ENCODE peak calls at places on chromosome 10, in seven cellular contexts. A is skeletal muscle cell; P is NCI-H1417; L is NB4; Z is T1000; Q is CD8-positive, alpha-beta memory T cell; B is adrenal gland. U is an unnamed sample.

GRCh38 chr10:86830043-86830591 is 73.7 kb downstream of the BMPR1A start:
- DNase-seq in A (no peak), P (no peak), L (no peak), Z (no peak), Q (no peak), B (no peak), U (no peak)

GRCh38 chr10:58965855-58966254 is 210.6 kb upstream of the PHYHIPL start:
- DNase-seq in A (no peak), P (no peak), L (no peak), Z (no peak), Q (no peak), B (no peak), U (no peak)

GRCh38 chr10:58807631-58808024 is 295.0 kb downstream of the BICC1 start:
- DNase-seq in A (peak; percentile 47), P (no peak), L (no peak), Z (no peak), Q (no peak), B (no peak), U (no peak)

GRCh38 chr10:93254180-93254847 is 180.6 kb downstream of the CYP26A1 start:
- DNase-seq in A (no peak), P (no peak), L (no peak), Z (no peak), Q (no peak), B (no peak), U (no peak)

GRCh38 chr10:130254168-130255061 is 118.2 kb downstream of the GLRX3 start:
- DNase-seq in A (no peak), P (no peak), L (peak; percentile 14), Z (no peak), Q (no peak), B (no peak), U (no peak)

GRCh38 chr10:14399641-14400040 is 68.9 kb upstream of the FRMD4A start:
- DNase-seq in A (no peak), P (no peak), L (no peak), Z (no peak), Q (no peak), B (no peak), U (no peak)

GRCh38 chr10:95181731-95182130 is 12.3 kb upstream of the ACSM6 start:
- DNase-seq in A (no peak), P (no peak), L (no peak), Z (no peak), Q (no peak), B (no peak), U (no peak)

GRCh38 chr10:46524471-46525176 is 31.8 kb downstream of the GPRIN2 start:
- DNase-seq in A (peak; percentile 75), P (no peak), L (no peak), Z (peak; percentile 97), Q (no peak), B (peak; percentile 47), U (peak; percentile 33)

GRCh38 chr10:110220383-110220782 is 13.0 kb downstream of the MXI1 start:
- DNase-seq in A (no peak), P (no peak), L (no peak), Z (no peak), Q (no peak), B (peak; percentile 84), U (no peak)

GRCh38 chr10:59366310-59366709 is 4.0 kb upstream of the FAM13C start:
- DNase-seq in A (no peak), P (no peak), L (no peak), Z (no peak), Q (no peak), B (peak; percentile 36), U (no peak)

GRCh38 chr10:121524138-121524817 is 74.0 kb downstream of the FGFR2 start:
- DNase-seq in A (no peak), P (no peak), L (no peak), Z (no peak), Q (no peak), B (no peak), U (no peak)

GRCh38 chr10:6108631-6109443 is 20.0 kb downstream of the RBM17 start:
- DNase-seq in A (no peak), P (no peak), L (peak; percentile 52), Z (no peak), Q (peak; percentile 45), B (no peak), U (peak; percentile 26)

GRCh38 chr10:118204292-118204943 is 137.7 kb downstream of the FAM204A start:
- DNase-seq in A (no peak), P (no peak), L (no peak), Z (no peak), Q (no peak), B (no peak), U (no peak)

GRCh38 chr10:97701438-97702064 is 12.0 kb upstream of the MARVELD1 start:
- DNase-seq in A (no peak), P (peak; percentile 37), L (peak; percentile 81), Z (peak; percentile 46), Q (peak; percentile 50), B (peak; percentile 68), U (peak; percentile 55)

GRCh38 chr10:505459-505858 is 184.0 kb downstream of the DIP2C start:
- DNase-seq in A (no peak), P (no peak), L (no peak), Z (no peak), Q (no peak), B (peak; percentile 3), U (no peak)

GRCh38 chr10:78852856-78853255 is 215.9 kb upstream of the ZMIZ1 start:
- DNase-seq in A (no peak), P (no peak), L (peak; percentile 47), Z (no peak), Q (peak; percentile 4), B (peak; percentile 45), U (peak; percentile 22)

GRCh38 chr10:113326160-113327111 is 226.4 kb upstream of the HABP2 start:
- DNase-seq in A (peak; percentile 81), P (no peak), L (peak; percentile 91), Z (peak; percentile 85), Q (no peak), B (peak; percentile 91), U (no peak)

GRCh38 chr10:80173441-80173840 is 31.9 kb downstream of the ANXA11 start:
- DNase-seq in A (no peak), P (peak; percentile 76), L (no peak), Z (no peak), Q (no peak), B (no peak), U (no peak)

GRCh38 chr10:131162211-131162610 is 149.3 kb downstream of the TCERG1L start:
- DNase-seq in A (no peak), P (no peak), L (no peak), Z (no peak), Q (no peak), B (no peak), U (no peak)

GRCh38 chr10:117535045-117535751 is 7.3 kb upstream of the EMX2 start:
- DNase-seq in A (no peak), P (no peak), L (no peak), Z (no peak), Q (no peak), B (no peak), U (peak; percentile 64)

GRCh38 chr10:3699896-3700295 is 85.1 kb downstream of the KLF6 start:
- DNase-seq in A (no peak), P (no peak), L (no peak), Z (no peak), Q (no peak), B (no peak), U (no peak)

GRCh38 chr10:23399701-23400144 is 39.2 kb upstream of the OTUD1 start:
- DNase-seq in A (peak; percentile 35), P (no peak), L (no peak), Z (no peak), Q (no peak), B (peak; percentile 73), U (no peak)

GRCh38 chr10:13699216-13699615 is 112.5 kb downstream of the PRPF18 start:
- DNase-seq in A (no peak), P (no peak), L (no peak), Z (no peak), Q (no peak), B (peak; percentile 25), U (no peak)

GRCh38 chr10:132904169-132904813 is 38.1 kb downstream of the CFAP46 start:
- DNase-seq in A (no peak), P (peak; percentile 25), L (peak; percentile 64), Z (no peak), Q (no peak), B (peak; percentile 26), U (peak; percentile 69)

GRCh38 chr10:84373000-84373399 is 44.6 kb downstream of the CCSER2 start:
- DNase-seq in A (no peak), P (no peak), L (no peak), Z (no peak), Q (no peak), B (no peak), U (no peak)

GRCh38 chr10:11822031-11822756 is 962 bp upstream of the PROSER2 start:
- DNase-seq in A (no peak), P (no peak), L (no peak), Z (no peak), Q (no peak), B (no peak), U (no peak)

GRCh38 chr10:100693815-100694214 is 51.6 kb upstream of the PAX2 start:
- DNase-seq in A (no peak), P (no peak), L (no peak), Z (no peak), Q (no peak), B (no peak), U (no peak)

GRCh38 chr10:69403519-69403918 is 13.2 kb downstream of the TACR2 start:
- DNase-seq in A (peak; percentile 59), P (no peak), L (no peak), Z (no peak), Q (no peak), B (no peak), U (no peak)